ENCODE peak calls at places on chromosomes 13 and 19, in nine cellular contexts. H, Y, B, G, E, J, D, N and V are unnamed samples. For H3K4me1, the result is how much of the 10 kb centered on the place peaks cover.

GRCh38 chr13:51668580-51669195 is 84.4 kb downstream of the WDFY2 start:
- DNase-seq in H (no peak), Y (no peak), B (no peak), G (no peak), E (no peak), J (no peak), D (no peak), N (no peak), V (no peak)

GRCh38 chr19:16118489-16119033 is 6.9 kb downstream of the RAB8A start:
- DNase-seq in H (no peak), Y (no peak), B (no peak), G (no peak), E (peak), J (no peak), D (peak), N (no peak), V (no peak)

GRCh38 chr19:32123355-32123940 is 222.0 kb upstream of the ZNF507 start:
- DNase-seq in H (no peak), Y (no peak), B (no peak), G (no peak), E (no peak), J (no peak), D (no peak), N (no peak), V (no peak)

GRCh38 chr13:19845758-19846157 is 17.7 kb downstream of the ZMYM5 start:
- DNase-seq in H (no peak), Y (no peak), B (no peak), G (peak), E (no peak), J (peak), D (no peak), N (no peak), V (peak)

GRCh38 chr13:110369400-110369799 is 62.3 kb downstream of the COL4A2 start:
- DNase-seq in H (no peak), Y (no peak), B (no peak), G (no peak), E (no peak), J (no peak), D (no peak), N (no peak), V (no peak)

GRCh38 chr13:75566658-75567057 is 17.1 kb downstream of the UCHL3 start:
- DNase-seq in H (no peak), Y (no peak), B (no peak), G (peak), E (no peak), J (peak), D (no peak), N (no peak), V (no peak)

GRCh38 chr13:67736646-67737420 is 506.7 kb upstream of the PCDH9 start:
- DNase-seq in H (peak), Y (no peak), B (no peak), G (peak), E (peak), J (peak), D (no peak), N (peak), V (peak)

GRCh38 chr13:31827707-31828106 is 88.4 kb downstream of the RXFP2 start:
- DNase-seq in H (peak), Y (no peak), B (no peak), G (no peak), E (no peak), J (no peak), D (no peak), N (no peak), V (no peak)

GRCh38 chr19:52453324-52454094 is at the start of gene ZNF578:
- DNase-seq in H (no peak), Y (peak), B (peak), G (peak), E (no peak), J (peak), D (peak), N (no peak), V (peak)

GRCh38 chr19:42122691-42123607 is 9.3 kb downstream of the POU2F2 start:
- DNase-seq in H (no peak), Y (no peak), B (no peak), G (no peak), E (peak), J (no peak), D (no peak), N (no peak), V (no peak)

GRCh38 chr13:85665286-85665685 is 133.9 kb downstream of the SLITRK6 start:
- DNase-seq in H (no peak), Y (no peak), B (no peak), G (peak), E (no peak), J (no peak), D (no peak), N (no peak), V (no peak)

GRCh38 chr19:18280247-18281081 is 958 bp downstream of the JUND start:
- DNase-seq in H (peak), Y (peak), B (peak), G (peak), E (peak), J (peak), D (peak), N (peak), V (peak)

GRCh38 chr19:18279266-18279515 is 2.2 kb downstream of the JUND start:
- DNase-seq in H (no peak), Y (no peak), B (no peak), G (no peak), E (no peak), J (no peak), D (no peak), N (no peak), V (no peak)

GRCh38 chr19:18281082-18282020 is at the start of gene JUND:
- DNase-seq in H (peak), Y (peak), B (peak), G (peak), E (peak), J (peak), D (peak), N (peak), V (peak)

GRCh38 chr19:18279516-18280246 is 1.7 kb downstream of the JUND start:
- DNase-seq in H (peak), Y (peak), B (peak), G (peak), E (peak), J (peak), D (peak), N (peak), V (peak)

GRCh38 chr19:18278521-18279265 is 2.7 kb downstream of the JUND start:
- DNase-seq in H (peak), Y (peak), B (no peak), G (peak), E (peak), J (peak), D (no peak), N (no peak), V (peak)
- H3K4me1 ChIP-seq in H (under half), Y (under half), B (half or more), G (under half), E (under half), J (under half), D (half or more), N (under half), V (half or more)

GRCh38 chr19:38207543-38207942 is 16.5 kb downstream of the DPF1 start:
- DNase-seq in H (no peak), Y (no peak), B (no peak), G (no peak), E (no peak), J (no peak), D (no peak), N (no peak), V (no peak)

GRCh38 chr19:38209671-38210457 is 14.2 kb downstream of the DPF1 start:
- DNase-seq in H (peak), Y (peak), B (no peak), G (peak), E (no peak), J (peak), D (no peak), N (peak), V (peak)

GRCh38 chr19:38210458-38210987 is 13.5 kb downstream of the DPF1 start:
- DNase-seq in H (peak), Y (peak), B (no peak), G (no peak), E (no peak), J (peak), D (no peak), N (peak), V (peak)

GRCh38 chr19:38208571-38208970 is 15.5 kb downstream of the DPF1 start:
- DNase-seq in H (no peak), Y (no peak), B (no peak), G (no peak), E (no peak), J (no peak), D (no peak), N (no peak), V (no peak)

DNA sequence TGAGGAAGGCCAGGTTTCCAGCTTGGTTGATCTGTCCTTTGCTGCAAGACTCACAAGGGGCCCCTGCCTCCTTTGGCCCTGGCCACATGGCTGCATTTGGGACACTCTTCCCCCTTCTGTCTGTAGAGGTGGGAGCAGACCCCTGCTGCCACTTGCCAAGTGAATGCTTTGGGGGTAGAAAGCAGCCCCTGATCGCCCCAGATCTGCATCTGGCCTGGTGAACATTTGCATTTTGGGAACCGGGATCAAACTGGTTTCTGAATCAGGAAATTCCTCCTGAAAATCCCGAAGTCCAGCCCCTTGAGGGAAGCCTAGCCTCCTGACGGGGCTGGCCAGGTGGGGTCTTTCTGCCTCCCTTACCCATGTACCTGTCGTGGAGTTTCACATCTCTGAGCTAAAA is 14.9 kb downstream of the DPF1 start:
- DNase-seq in H (no peak), Y (no peak), B (no peak), G (no peak), E (no peak), J (no peak), D (no peak), N (peak), V (no peak)
- H3K4me3 ChIP-seq in H (no peak), Y (no peak), B (no peak), G (peak), E (no peak), J (peak), D (peak), N (peak), V (no peak)

GRCh38 chr19:38723606-38724379 is 20.5 kb downstream of the CAPN12 start:
- DNase-seq in H (no peak), Y (no peak), B (no peak), G (no peak), E (no peak), J (no peak), D (no peak), N (no peak), V (no peak)

GRCh38 chr19:38720559-38721236 is 23.6 kb downstream of the CAPN12 start:
- DNase-seq in H (no peak), Y (no peak), B (no peak), G (no peak), E (no peak), J (no peak), D (no peak), N (no peak), V (no peak)

GRCh38 chr19:38722947-38723605 is 21.2 kb downstream of the CAPN12 start:
- DNase-seq in H (peak), Y (no peak), B (no peak), G (no peak), E (no peak), J (no peak), D (no peak), N (no peak), V (no peak)

GRCh38 chr19:38721496-38721895 is 22.8 kb downstream of the CAPN12 start:
- DNase-seq in H (no peak), Y (no peak), B (no peak), G (no peak), E (no peak), J (no peak), D (no peak), N (no peak), V (no peak)

GRCh38 chr19:38721977-38722773 is 22.1 kb downstream of the CAPN12 start:
- DNase-seq in H (no peak), Y (peak), B (no peak), G (no peak), E (no peak), J (no peak), D (no peak), N (peak), V (peak)
- H3K4me1 ChIP-seq in H (under half), Y (under half), B (under half), G (under half), E (under half), J (under half), D (half or more), N (under half), V (under half)

DNA sequence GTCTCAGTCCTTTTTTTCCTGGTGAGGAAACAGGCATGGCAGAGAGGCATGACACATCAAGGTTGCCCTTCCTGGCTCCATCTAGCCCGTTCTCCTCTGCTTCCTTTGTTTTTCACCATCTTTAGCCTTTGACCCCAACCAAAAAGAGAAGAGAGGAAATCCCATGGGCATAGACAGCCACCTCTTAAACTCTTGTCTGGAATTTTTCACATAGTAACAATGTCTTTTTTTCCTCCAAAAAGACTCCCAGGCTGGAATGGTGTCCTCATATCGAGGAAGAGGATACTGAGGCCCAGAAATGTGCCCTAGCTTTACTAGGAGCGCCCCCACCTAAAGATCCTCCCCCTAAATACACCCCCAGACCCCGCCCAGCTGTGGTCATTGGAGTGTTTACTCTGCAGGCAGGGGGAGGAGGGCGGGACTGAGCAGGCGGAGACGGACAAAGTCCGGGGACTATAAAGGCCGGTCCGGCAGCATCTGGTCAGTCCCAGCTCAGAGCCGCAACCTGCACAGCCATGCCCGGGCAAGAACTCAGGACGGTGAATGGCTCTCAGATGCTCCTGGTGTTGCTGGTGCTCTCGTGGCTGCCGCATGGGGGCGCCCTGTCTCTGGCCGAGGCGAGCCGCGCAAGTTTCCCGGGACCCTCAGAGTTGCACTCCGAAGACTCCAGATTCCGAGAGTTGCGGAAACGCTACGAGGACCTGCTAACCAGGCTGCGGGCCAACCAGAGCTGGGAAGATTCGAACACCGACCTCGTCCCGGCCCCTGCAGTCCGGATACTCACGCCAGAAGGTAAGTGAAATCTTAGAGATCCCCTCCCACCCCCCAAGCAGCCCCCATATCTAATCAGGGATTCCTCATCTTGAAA is at the start of gene GDF15:
- DNase-seq in H (peak), Y (peak), B (no peak), G (peak), E (peak), J (peak), D (no peak), N (peak), V (peak)
- H3K4me3 ChIP-seq in H (no peak), Y (no peak), B (no peak), G (peak), E (no peak), J (peak), D (peak), N (no peak), V (peak)

DNA sequence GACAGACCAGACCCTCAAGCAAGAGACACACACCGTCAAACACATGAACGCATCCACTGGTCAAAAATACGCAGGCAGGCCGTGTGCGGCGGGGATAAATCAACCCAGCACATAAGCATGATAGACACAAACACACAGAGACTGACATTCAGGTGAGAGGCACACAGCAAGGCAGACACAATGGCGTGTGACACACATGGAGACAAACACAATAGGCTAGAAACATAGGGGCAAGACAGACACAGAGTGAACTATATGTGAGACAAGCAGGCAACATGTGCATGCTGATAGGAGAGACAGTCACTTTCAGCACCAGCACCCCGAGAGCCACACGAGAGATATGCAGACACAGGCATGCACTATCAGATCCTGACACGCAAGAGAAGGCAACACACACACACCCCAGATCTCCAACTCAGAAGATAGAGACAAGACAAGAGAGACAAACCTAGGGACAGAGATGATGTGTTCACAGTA is 6.9 kb upstream of the JUNB start:
- DNase-seq in H (no peak), Y (no peak), B (no peak), G (peak), E (peak), J (peak), D (no peak), N (no peak), V (no peak)
- H3K4me1 ChIP-seq in H (under half), Y (under half), B (half or more), G (half or more), E (half or more), J (under half), D (half or more), N (under half), V (half or more)

DNA sequence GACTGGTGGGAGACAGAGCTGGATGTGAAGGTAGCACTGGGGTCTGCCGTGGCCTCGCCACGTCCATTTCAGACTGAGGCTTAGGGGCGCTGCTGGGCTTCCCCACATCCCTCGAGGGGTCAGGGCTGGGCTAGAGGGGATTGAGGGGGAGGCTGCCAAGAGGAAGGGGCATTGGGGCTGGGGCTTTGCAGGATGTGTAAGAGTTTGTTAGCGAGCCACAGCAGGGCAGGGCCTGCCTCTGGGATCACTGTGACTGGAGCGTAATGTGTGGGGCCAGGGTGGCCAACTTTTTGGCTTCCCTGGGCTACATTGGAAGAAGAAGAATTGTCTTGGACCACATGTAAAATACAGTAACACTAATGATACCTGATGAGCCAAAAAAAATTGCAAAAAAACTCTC is 14.1 kb downstream of the ARID3A start:
- DNase-seq in H (no peak), Y (no peak), B (no peak), G (no peak), E (no peak), J (no peak), D (no peak), N (no peak), V (no peak)
- H3K4me3 ChIP-seq in H (no peak), Y (no peak), B (no peak), G (no peak), E (no peak), J (no peak), D (no peak), N (no peak), V (no peak)